ENCODE peak calls at places on chromosomes 4 and X, in five cellular contexts. Y is upper lobe of left lung, A is cerebellar cortex, T is ELF-1, V is AG08396. O is an unnamed sample.

GRCh38 chrX:9071031-9071650 is 37.2 kb upstream of the FAM9B start:
- DNase-seq in V (no peak), T (no peak), Y (no peak), A (no peak), O (no peak)

GRCh38 chr4:52408471-52408870 is 250.6 kb downstream of the USP46 start:
- DNase-seq in T (no peak), A (no peak), Y (no peak), V (no peak), O (peak)

GRCh38 chr4:61301285-61301684 is 101.2 kb downstream of the ADGRL3 start:
- DNase-seq in V (no peak), Y (no peak), T (no peak), A (no peak), O (no peak)

GRCh38 chr4:68489338-68489737 is 42.1 kb downstream of the TMPRSS11E start:
- DNase-seq in Y (no peak), A (no peak), T (no peak), V (no peak), O (no peak)

GRCh38 chrX:138886769-138887168 is 175.3 kb upstream of the FGF13 start:
- DNase-seq in T (no peak), Y (no peak), V (no peak), A (peak), O (peak)

GRCh38 chr4:158521490-158522111 is at the start of gene RXFP1:
- DNase-seq in T (no peak), Y (no peak), V (no peak), A (no peak), O (no peak)

GRCh38 chrX:11728556-11728955 is 29.5 kb upstream of the MSL3 start:
- DNase-seq in A (no peak), V (no peak), Y (no peak), T (no peak), O (no peak)

GRCh38 chrX:72169008-72169728 is 12.4 kb upstream of the PIN4 start:
- DNase-seq in Y (no peak), V (no peak), T (no peak), A (no peak), O (peak)

GRCh38 chr4:25013756-25014737 is 16.7 kb downstream of the LGI2 start:
- DNase-seq in T (no peak), Y (no peak), V (no peak), A (no peak), O (no peak)

GRCh38 chrX:47091149-47091775 is 13.0 kb downstream of the RGN start:
- DNase-seq in Y (no peak), V (no peak), T (peak), A (peak), O (no peak)

GRCh38 chr4:37620174-37620573 is 66.0 kb downstream of the RELL1 start:
- DNase-seq in V (no peak), T (no peak), Y (no peak), A (no peak), O (no peak)

GRCh38 chrX:40109288-40110008 is 11.7 kb upstream of the BCOR start:
- DNase-seq in A (no peak), V (peak), Y (no peak), T (peak), O (no peak)

O was measured in dermis microvascular lymphatic vessel endothelial cell.